ENCODE peak calls at places on chromosomes 2 and 18, in five cellular contexts. K is transverse colon; Q is left lung; S is NT2/D1; P is CD8-positive, alpha-beta memory T cell. N is an unnamed sample. For H3K36me3, the result is how much of the 10 kb centered on the place peaks cover.

GRCh38 chr2:29921560-29921915 is at the start of gene ALK:
- DNase-seq in K (peak), Q (peak), S (peak), P (peak), N (peak)

GRCh38 chr2:158214431-158214830 is 112.8 kb downstream of the UPP2 start:
- DNase-seq in K (no peak), Q (no peak), S (no peak), P (no peak), N (no peak)

GRCh38 chr2:160555420-160555819 is 61.8 kb upstream of the RBMS1 start:
- DNase-seq in K (no peak), Q (no peak), S (no peak), P (no peak), N (no peak)

GRCh38 chr2:237486819-237487448 is at the start of gene MLPH:
- DNase-seq in K (peak), Q (peak), S (no peak), P (no peak), N (peak)

GRCh38 chr2:20072436-20073158 is 21.2 kb upstream of the LAPTM4A start:
- DNase-seq in K (no peak), Q (no peak), S (no peak), P (no peak), N (peak)

GRCh38 chr2:145680276-145680675 is 1160.4 kb upstream of the ZEB2 start:
- DNase-seq in K (no peak), Q (no peak), S (no peak), P (no peak), N (no peak)

GRCh38 chr2:148560501-148560900 is 84.0 kb upstream of the EPC2 start:
- DNase-seq in K (no peak), Q (peak), S (no peak), P (no peak), N (no peak)

GRCh38 chr2:170949415-170949814 is 20.4 kb downstream of the GORASP2 start:
- DNase-seq in K (no peak), Q (no peak), S (no peak), P (no peak), N (no peak)

GRCh38 chr2:15569658-15570615 is 8.8 kb upstream of the NBAS start:
- DNase-seq in K (no peak), Q (no peak), S (no peak), P (no peak), N (no peak)

GRCh38 chr18:59700535-59700967 is 3.3 kb upstream of the CCBE1 start:
- DNase-seq in K (peak), Q (no peak), S (no peak), P (no peak), N (no peak)

GRCh38 chr2:10325278-10326145 is 22.8 kb downstream of the HPCAL1 start:
- DNase-seq in K (peak), Q (peak), S (no peak), P (no peak), N (no peak)

GRCh38 chr2:102736174-102736606 is 25.6 kb upstream of the TMEM182 start:
- DNase-seq in K (peak), Q (peak), S (no peak), P (no peak), N (no peak)

GRCh38 chr2:20669609-20670314 is 2.8 kb downstream of the GDF7 start:
- DNase-seq in K (no peak), Q (peak), S (no peak), P (no peak), N (no peak)

GRCh38 chr2:238450440-238450861 is 23.7 kb downstream of the ASB1 start:
- DNase-seq in K (no peak), Q (no peak), S (no peak), P (no peak), N (no peak)

GRCh38 chr2:207126724-207127314 is 38.9 kb downstream of the KLF7 start:
- DNase-seq in K (no peak), Q (no peak), S (no peak), P (no peak), N (no peak)

GRCh38 chr2:18842836-18843235 is 253.5 kb upstream of the NT5C1B start:
- DNase-seq in K (no peak), Q (no peak), S (no peak), P (no peak), N (peak)

GRCh38 chr2:194166818-194167217 is 1490.2 kb upstream of the SLC39A10 start:
- DNase-seq in K (no peak), Q (no peak), S (peak), P (no peak), N (peak)

GRCh38 chr2:199335502-199335901 is 122.2 kb downstream of the SATB2 start:
- DNase-seq in K (no peak), Q (no peak), S (no peak), P (no peak), N (no peak)

GRCh38 chr2:62304429-62305417 is 108.8 kb downstream of the B3GNT2 start:
- DNase-seq in K (peak), Q (peak), S (no peak), P (peak), N (peak)

GRCh38 chr2:106839849-106840595 is 45.9 kb downstream of the ST6GAL2 start:
- DNase-seq in K (no peak), Q (no peak), S (peak), P (no peak), N (no peak)

GRCh38 chr2:58291726-58292430 is 50.8 kb upstream of the FANCL start:
- DNase-seq in K (no peak), Q (no peak), S (no peak), P (no peak), N (no peak)

GRCh38 chr2:88038263-88039105 is 17.1 kb downstream of the KRCC1 start:
- DNase-seq in K (no peak), Q (no peak), S (no peak), P (no peak), N (no peak)

GRCh38 chr2:166135849-166136258 is 8.0 kb upstream of the SCN1A start:
- DNase-seq in K (no peak), Q (no peak), S (no peak), P (no peak), N (no peak)

GRCh38 chr18:67568166-67568565 is 51.6 kb upstream of the DSEL start:
- DNase-seq in K (no peak), Q (no peak), S (no peak), P (no peak), N (no peak)

GRCh38 chr2:8430628-8431027 is 251.2 kb upstream of the ID2 start:
- DNase-seq in K (no peak), Q (no peak), S (no peak), P (no peak), N (no peak)

GRCh38 chr2:15560404-15560987 is 638 bp downstream of the NBAS start:
- DNase-seq in K (no peak), Q (peak), S (no peak), P (no peak), N (peak)

GRCh38 chr18:22604390-22604985 is 186.8 kb upstream of the CTAGE1 start:
- DNase-seq in K (no peak), Q (peak), S (no peak), P (no peak), N (no peak)

DNA sequence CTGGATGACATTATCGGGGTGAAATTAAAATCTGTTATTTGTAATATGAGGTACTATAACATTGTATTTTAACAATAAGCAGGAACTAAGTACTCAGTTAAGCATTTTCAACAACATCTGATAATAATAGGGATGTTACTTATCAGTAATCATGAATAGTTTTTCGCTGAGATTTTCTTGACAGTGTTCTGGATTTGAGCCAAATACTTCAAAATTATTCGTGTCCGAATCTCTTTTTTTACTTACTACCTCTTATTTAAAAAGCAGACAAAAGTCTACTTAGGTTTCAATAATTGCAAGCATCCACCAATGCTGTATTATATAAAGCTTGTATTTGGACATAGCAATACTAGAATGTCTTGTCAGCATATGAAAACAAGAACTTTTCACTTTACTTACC is 6.4 kb upstream of the ANKRD12 start:
- DNase-seq in K (no peak), Q (no peak), S (no peak), P (no peak), N (no peak)
- H3K36me3 ChIP-seq in K (under half), Q (half or more), S (half or more), P (under half), N (half or more)

DNA sequence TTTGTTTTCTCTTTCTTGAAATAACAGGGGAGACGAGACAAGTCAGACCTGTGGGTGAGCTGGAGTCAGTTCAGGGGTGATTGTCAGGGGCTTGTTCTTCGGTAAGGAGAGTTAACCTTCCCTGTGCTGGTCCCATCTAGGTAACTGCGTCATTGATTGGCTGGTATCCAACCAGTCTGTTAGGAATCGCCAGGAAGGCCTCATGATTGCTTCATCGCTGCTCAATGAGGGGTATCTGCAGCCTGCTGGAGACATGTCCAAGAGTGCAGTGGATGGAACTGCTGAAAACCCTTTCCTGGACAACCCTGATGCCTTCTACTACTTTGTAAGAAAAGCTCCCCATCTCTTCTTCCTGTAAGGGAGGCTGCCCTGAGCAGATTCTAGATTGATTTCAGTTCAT is 21.3 kb downstream of the PLEK start:
- DNase-seq in K (no peak), Q (no peak), S (no peak), P (no peak), N (no peak)
- H3K4me3 ChIP-seq in K (no peak), Q (no peak), S (no peak), P (no peak), N (no peak)

DNA sequence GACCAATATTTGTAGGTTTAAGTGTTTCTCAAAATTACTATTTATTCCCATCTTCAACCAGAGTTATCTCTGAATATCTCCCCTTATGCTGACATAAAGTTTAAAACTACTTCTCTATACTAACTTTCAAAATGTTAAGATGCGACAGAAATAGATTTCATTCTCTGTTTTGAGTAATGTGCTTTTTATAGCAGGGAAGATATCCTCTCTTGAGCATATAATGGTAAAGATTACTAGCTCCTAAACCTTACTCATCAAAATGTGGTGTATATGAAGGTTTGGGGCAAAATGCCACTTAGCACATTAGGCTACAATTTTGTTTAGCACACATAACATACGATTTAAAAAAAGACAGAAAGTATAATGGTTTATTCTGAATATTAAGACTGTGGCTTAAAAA is 54.4 kb downstream of the CWC22 start:
- DNase-seq in K (no peak), Q (no peak), S (no peak), P (no peak), N (no peak)
- H3K36me3 ChIP-seq in K (under half), Q (half or more), S (half or more), P (under half), N (under half)

DNA sequence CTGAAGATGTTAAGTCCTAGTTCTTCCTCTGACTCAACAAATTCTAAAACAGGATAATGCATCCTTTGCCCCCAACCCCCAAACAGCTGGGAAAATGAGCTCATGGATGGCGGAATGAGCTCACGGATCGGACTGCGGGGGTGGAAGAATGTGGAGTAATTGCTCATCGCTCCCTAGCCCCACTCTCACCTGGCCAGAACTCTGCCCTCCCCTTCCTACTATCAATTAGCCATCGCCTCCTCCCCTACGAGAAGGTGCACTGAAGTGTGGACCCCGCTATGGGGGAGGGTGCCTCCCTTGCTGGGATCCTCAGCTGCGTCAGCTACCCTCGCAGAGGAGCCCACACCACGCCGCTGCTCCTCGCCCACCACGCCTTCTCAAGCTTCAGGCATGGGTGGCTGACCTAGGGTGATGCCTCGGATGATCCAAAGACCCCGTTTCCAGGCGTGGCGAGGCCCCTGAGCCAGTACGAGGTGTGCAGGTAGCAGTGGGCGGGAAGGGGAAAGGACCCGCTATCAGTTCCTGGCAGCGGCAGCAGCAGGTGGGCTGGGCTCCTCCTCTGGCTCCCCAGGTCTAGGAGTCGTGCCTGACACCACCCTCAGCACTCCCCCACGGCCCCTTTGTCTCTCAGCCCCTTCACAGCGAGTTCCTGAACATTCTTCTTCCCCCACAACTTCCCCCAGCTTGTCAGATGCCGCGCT is 82.1 kb upstream of the POMC start:
- DNase-seq in K (no peak), Q (no peak), S (no peak), P (no peak), N (peak)
- H3K4me3 ChIP-seq in K (no peak), Q (no peak), S (peak), P (peak), N (peak)